ENCODE peak calls at places on chromosomes 5 and 9, in four cellular contexts. S is progenitor cell of endocrine pancreas, C is OCI-LY7, R is A549. Y is an unnamed sample.

GRCh38 chr5:153658151-153658550 is 167.7 kb downstream of the GRIA1 start:
- DNase-seq in S (no peak), C (no peak), R (no peak), Y (no peak)

GRCh38 chr9:106962105-106962504 is 99.1 kb downstream of the ZNF462 start:
- DNase-seq in S (no peak), C (no peak), R (no peak), Y (peak)

GRCh38 chr9:83956288-83957028 is 23.6 kb downstream of the HNRNPK start:
- DNase-seq in S (peak), C (peak), R (peak), Y (peak)

GRCh38 chr5:127299678-127300077 is 9.1 kb downstream of the MEGF10 start:
- DNase-seq in S (no peak), C (no peak), R (no peak), Y (no peak)

GRCh38 chr9:15136646-15137045 is 170.4 kb downstream of the TTC39B start:
- DNase-seq in S (no peak), C (no peak), R (no peak), Y (no peak)

GRCh38 chr5:223791-224190 is 5.7 kb downstream of the SDHA start:
- DNase-seq in S (no peak), C (no peak), R (no peak), Y (no peak)

GRCh38 chr5:139644001-139644456 is 4.1 kb upstream of the CXXC5 start:
- DNase-seq in S (no peak), C (no peak), R (no peak), Y (no peak)

GRCh38 chr5:134079748-134080581 is 34.5 kb upstream of the TCF7 start:
- DNase-seq in S (no peak), C (no peak), R (no peak), Y (no peak)

GRCh38 chr5:34469971-34470370 is 186.2 kb upstream of the RAI14 start:
- DNase-seq in S (no peak), C (no peak), R (no peak), Y (no peak)

GRCh38 chr5:168578506-168579205 is 512 bp downstream of the PANK3 start:
- DNase-seq in S (no peak), C (no peak), R (peak), Y (no peak)

GRCh38 chr9:126419475-126419874 is 92.8 kb downstream of the MVB12B start:
- DNase-seq in S (no peak), C (no peak), R (no peak), Y (no peak)

GRCh38 chr5:10400834-10401233 is 40.8 kb upstream of the ROPN1L start:
- DNase-seq in S (no peak), C (no peak), R (no peak), Y (peak)

GRCh38 chr5:111681791-111682190 is 75.2 kb downstream of the NREP start:
- DNase-seq in S (no peak), C (no peak), R (no peak), Y (peak)

GRCh38 chr5:147860641-147861025 is 17.9 kb upstream of the SCGB3A2 start:
- DNase-seq in S (no peak), C (no peak), R (no peak), Y (no peak)

GRCh38 chr9:26955222-26955903 is 849 bp upstream of the IFT74 start:
- DNase-seq in S (no peak), C (peak), R (no peak), Y (peak)

GRCh38 chr9:6925841-6926240 is 168.1 kb downstream of the KDM4C start:
- DNase-seq in S (no peak), C (no peak), R (no peak), Y (no peak)

GRCh38 chr9:127557466-127557869 is 54.6 kb upstream of the STXBP1 start:
- DNase-seq in S (no peak), C (peak), R (no peak), Y (no peak)

GRCh38 chr5:53448851-53449250 is 31.6 kb upstream of the FST start:
- DNase-seq in S (no peak), C (no peak), R (no peak), Y (no peak)

GRCh38 chr9:7656648-7657047 is 142.9 kb downstream of the DMAC1 start:
- DNase-seq in S (no peak), C (no peak), R (no peak), Y (peak)

GRCh38 chr5:127088226-127088625 is 14.9 kb upstream of the C5orf63 start:
- DNase-seq in S (no peak), C (no peak), R (peak), Y (peak)

DNA sequence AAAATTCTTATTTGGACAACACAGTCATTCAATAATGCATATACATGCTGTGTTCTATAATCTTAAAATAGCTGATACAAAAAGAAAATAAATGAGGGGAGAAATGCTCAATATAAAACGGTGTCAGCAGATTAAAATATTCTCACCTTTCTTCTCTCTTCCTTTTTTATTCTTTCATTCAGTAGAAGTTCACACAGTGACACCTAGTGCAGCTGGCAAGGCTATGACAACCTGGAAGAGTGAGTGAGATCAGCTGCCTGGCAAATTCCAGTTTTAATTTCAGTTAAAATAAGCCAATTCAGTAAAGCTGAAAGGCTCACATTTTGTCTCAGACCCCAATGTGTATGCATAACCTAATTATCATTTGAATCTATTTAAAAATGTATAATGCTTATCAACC is 150.3 kb downstream of the RASEF start:
- DNase-seq in S (no peak), C (no peak), R (no peak), Y (no peak)
- TF ChIP-seq CTCF in S (no peak), C (peak), R (peak), Y (no peak)

GRCh38 chr5:43039468-43040286 is 442 bp downstream of the ANXA2R start:
- DNase-seq in S (no peak), C (peak), R (peak), Y (peak)
- TF ChIP-seq CTCF in S (peak), C (peak), R (peak), Y (no peak)

GRCh38 chr9:110427497-110428104 is 89.9 kb upstream of the TXNDC8 start:
- DNase-seq in S (no peak), C (peak), R (peak), Y (peak)
- TF ChIP-seq CTCF in S (peak), C (peak), R (peak), Y (peak)

DNA sequence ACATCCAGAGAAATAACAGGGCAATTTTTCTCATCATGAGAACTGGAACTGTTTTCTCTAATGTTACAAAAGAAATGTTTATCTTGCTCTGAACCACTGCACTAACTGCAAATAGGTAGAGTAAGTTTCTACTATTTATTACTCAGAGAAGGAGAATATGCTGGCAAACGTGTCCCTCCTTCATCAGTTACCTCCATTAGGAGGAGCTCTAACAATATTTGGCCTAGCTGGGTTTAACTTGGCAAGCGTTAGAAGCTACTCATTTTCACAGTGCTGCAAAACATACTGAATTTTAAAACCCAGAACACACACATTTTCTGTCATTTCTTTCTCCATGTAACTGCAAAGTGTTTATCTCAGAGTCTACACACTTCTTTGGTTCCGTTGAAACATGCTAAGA is 101.0 kb upstream of the GABRG2 start:
- DNase-seq in S (no peak), C (peak), R (no peak), Y (peak)
- TF ChIP-seq CTCF in S (peak), C (peak), R (no peak), Y (no peak)

Y was measured in cardiac fibroblast.